ENCODE peak calls at places on chromosomes 1 and 21, in seven cellular contexts. V is right lobe of liver, S is sigmoid colon, F is K562, X is HCT116, P is prostate gland, C is heart left ventricle. U is an unnamed sample. For H3K4me1, the result is how much of the 10 kb centered on the place peaks cover.

GRCh38 chr1:36199934-36200741 is 24.1 kb upstream of the THRAP3 start:
- DNase-seq in V (no peak), S (no peak), F (no peak), X (no peak), P (peak), C (no peak), U (no peak)

GRCh38 chr1:114668784-114669561 is 876 bp downstream of the DENND2C start:
- DNase-seq in V (no peak), S (no peak), F (no peak), X (no peak), P (no peak), C (no peak), U (no peak)

GRCh38 chr1:54745864-54746263 is 18.5 kb downstream of the PARS2 start:
- DNase-seq in V (no peak), S (no peak), F (no peak), X (no peak), P (no peak), C (no peak), U (no peak)

GRCh38 chr1:245051349-245052221 is 103.2 kb upstream of the KIF26B start:
- DNase-seq in V (peak), S (no peak), F (peak), X (no peak), P (no peak), C (peak), U (peak)

GRCh38 chr1:202944438-202944921 is 13.6 kb downstream of the ADIPOR1 start:
- DNase-seq in V (no peak), S (no peak), F (peak), X (no peak), P (no peak), C (no peak), U (no peak)

GRCh38 chr1:234631721-234632125 is 21.7 kb upstream of the IRF2BP2 start:
- DNase-seq in V (no peak), S (no peak), F (no peak), X (no peak), P (no peak), C (no peak), U (no peak)

GRCh38 chr1:29504709-29505410 is 268.5 kb downstream of the PTPRU start:
- DNase-seq in V (no peak), S (no peak), F (no peak), X (no peak), P (no peak), C (no peak), U (no peak)

GRCh38 chr1:77175230-77175844 is 43.9 kb downstream of the PIGK start:
- DNase-seq in V (no peak), S (no peak), F (no peak), X (peak), P (no peak), C (no peak), U (no peak)

GRCh38 chr1:3654549-3655281 is 2.4 kb downstream of the TP73 start:
- DNase-seq in V (peak), S (no peak), F (no peak), X (no peak), P (no peak), C (no peak), U (no peak)

GRCh38 chr1:59666106-59666505 is 148.6 kb upstream of the HOOK1 start:
- DNase-seq in V (no peak), S (no peak), F (no peak), X (no peak), P (no peak), C (no peak), U (no peak)

GRCh38 chr1:239125027-239125426 is 261.3 kb upstream of the CHRM3 start:
- DNase-seq in V (no peak), S (no peak), F (no peak), X (no peak), P (no peak), C (no peak), U (no peak)

GRCh38 chr1:214678386-214678785 is 75.4 kb downstream of the CENPF start:
- DNase-seq in V (no peak), S (no peak), F (no peak), X (no peak), P (no peak), C (no peak), U (no peak)

GRCh38 chr1:209630383-209631219 is 21.6 kb downstream of the LAMB3 start:
- DNase-seq in V (no peak), S (no peak), F (no peak), X (no peak), P (no peak), C (no peak), U (no peak)

GRCh38 chr1:21577324-21577723 is 68.1 kb downstream of the ALPL start:
- DNase-seq in V (no peak), S (no peak), F (no peak), X (no peak), P (no peak), C (no peak), U (no peak)

GRCh38 chr1:198007687-198008627 is 90.8 kb downstream of the LHX9 start:
- DNase-seq in V (no peak), S (no peak), F (no peak), X (no peak), P (no peak), C (no peak), U (no peak)

GRCh38 chr1:183911285-183911684 is 106.4 kb downstream of the RGL1 start:
- DNase-seq in V (no peak), S (no peak), F (no peak), X (no peak), P (no peak), C (no peak), U (no peak)

GRCh38 chr1:109782514-109782913 is 18.8 kb upstream of the EPS8L3 start:
- DNase-seq in V (no peak), S (peak), F (no peak), X (no peak), P (no peak), C (no peak), U (peak)

DNA sequence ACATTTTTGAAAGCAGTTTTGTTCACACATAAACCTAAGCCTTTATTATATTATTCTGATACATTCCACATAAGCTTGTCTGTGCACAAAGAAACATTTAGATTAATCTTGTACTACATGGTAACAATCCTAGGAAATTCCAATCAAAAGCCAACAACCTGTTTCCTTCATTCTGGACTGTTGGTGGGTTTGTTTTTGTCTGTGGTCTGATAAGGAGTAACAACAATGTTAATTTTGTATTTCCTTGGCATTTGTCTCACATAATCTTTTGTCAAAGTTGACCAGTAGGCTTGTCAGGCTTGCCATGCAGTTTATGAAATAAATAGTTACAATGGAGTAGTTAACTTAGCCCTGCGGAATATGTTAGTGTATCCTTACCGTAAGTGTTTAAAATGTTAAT is 183.3 kb downstream of the DHRS3 start:
- DNase-seq in V (no peak), S (no peak), F (peak), X (no peak), P (no peak), C (no peak), U (no peak)
- H3K4me1 ChIP-seq in V (under half), S (half or more), F (half or more), X (half or more), P (under half), C (half or more), U (half or more)

GRCh38 chr1:169892819-169893644 is 664 bp downstream of the SCYL3 start:
- DNase-seq in V (no peak), S (peak), F (no peak), X (no peak), P (peak), C (peak), U (peak)
- TF ChIP-seq POLR2A in V (no peak), S (no peak), F (peak), X (peak), P (no peak), C (no peak), U (peak)

GRCh38 chr21:27759820-27760219 is 792.9 kb upstream of the ADAMTS5 start:
- DNase-seq in V (no peak), S (no peak), F (no peak), X (no peak), P (no peak), C (no peak), U (no peak)

GRCh38 chr21:27759091-27759659 is 792.3 kb upstream of the ADAMTS5 start:
- DNase-seq in V (peak), S (no peak), F (no peak), X (no peak), P (no peak), C (peak), U (peak)

GRCh38 chr21:27761623-27762022 is 794.7 kb upstream of the ADAMTS5 start:
- DNase-seq in V (no peak), S (no peak), F (no peak), X (no peak), P (no peak), C (no peak), U (no peak)

DNA sequence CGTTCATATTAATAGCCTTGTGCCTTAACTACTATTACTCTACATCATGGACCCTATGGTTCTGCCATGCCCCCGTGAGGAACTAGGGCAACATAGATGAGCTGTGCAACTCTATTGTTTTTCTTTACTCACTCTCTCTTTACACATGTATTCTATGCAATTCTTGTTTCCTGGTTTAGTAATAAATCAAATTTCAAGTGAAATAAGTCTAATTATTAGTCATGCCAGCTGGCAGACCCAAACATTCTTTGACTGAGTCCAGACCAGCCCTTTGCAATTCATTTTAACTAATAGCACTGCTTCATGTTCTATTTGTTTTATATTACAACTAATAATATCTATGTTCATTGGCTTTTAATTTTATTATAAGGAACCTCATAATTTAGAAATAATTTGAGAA is 789.3 kb upstream of the ADAMTS5 start:
- DNase-seq in V (no peak), S (no peak), F (no peak), X (no peak), P (no peak), C (no peak), U (no peak)
- H3K4me3 ChIP-seq in V (no peak), S (no peak), F (no peak), X (no peak), P (no peak), C (no peak), U (no peak)

DNA sequence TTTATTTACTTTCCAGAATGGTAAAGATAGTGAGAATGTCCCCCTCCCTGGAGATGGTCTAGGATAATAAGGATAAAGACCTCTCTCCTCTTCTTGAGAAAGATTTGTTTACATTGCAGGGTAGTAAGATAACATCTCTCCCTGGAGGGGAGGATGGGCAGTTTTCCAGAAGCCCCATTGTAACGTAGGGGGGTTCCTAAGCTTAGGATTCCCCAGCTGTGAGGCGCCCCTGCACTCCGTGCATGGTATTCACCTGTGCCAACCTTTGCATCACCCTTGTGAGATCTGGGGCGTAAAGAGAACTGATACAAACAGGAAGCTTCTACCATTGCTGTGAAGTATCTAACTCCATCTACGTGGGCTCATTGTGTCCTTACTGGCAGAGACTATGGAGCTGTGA is 148.7 kb upstream of the DNAH14 start:
- DNase-seq in V (no peak), S (no peak), F (no peak), X (no peak), P (no peak), C (no peak), U (no peak)
- H3K4me1 ChIP-seq in V (under half), S (under half), F (under half), X (under half), P (under half), C (under half), U (under half)

GRCh38 chr1:248857201-248857600 is 1.7 kb downstream of the ZNF692 start:
- DNase-seq in V (no peak), S (no peak), F (no peak), X (no peak), P (no peak), C (no peak), U (peak)

GRCh38 chr1:248857749-248858095 is 1.2 kb downstream of the ZNF692 start:
- DNase-seq in V (no peak), S (no peak), F (no peak), X (no peak), P (no peak), C (no peak), U (no peak)

GRCh38 chr1:248860007-248860406 is 1.1 kb upstream of the ZNF692 start:
- DNase-seq in V (no peak), S (no peak), F (no peak), X (no peak), P (no peak), C (no peak), U (no peak)

GRCh38 chr1:248858891-248859889 is at the start of gene ZNF692:
- DNase-seq in V (peak), S (peak), F (peak), X (peak), P (peak), C (peak), U (peak)

GRCh38 chr1:248858096-248858890 is 592 bp downstream of the ZNF692 start:
- DNase-seq in V (peak), S (peak), F (peak), X (peak), P (peak), C (peak), U (peak)
- TF ChIP-seq POLR2A in V (no peak), S (no peak), F (peak), X (peak), P (peak), C (no peak), U (no peak)

GRCh38 chr1:53732912-53733317 is 6.0 kb downstream of the GLIS1 start:
- DNase-seq in V (no peak), S (no peak), F (no peak), X (no peak), P (no peak), C (no peak), U (no peak)
- H3K4me3 ChIP-seq in V (no peak), S (no peak), F (no peak), X (no peak), P (no peak), C (no peak), U (no peak)

GRCh38 chr1:222734740-222735139 is 2.3 kb upstream of the FAM177B start:
- DNase-seq in V (no peak), S (no peak), F (no peak), X (no peak), P (no peak), C (no peak), U (no peak)
- H3K4me1 ChIP-seq in V (under half), S (under half), F (under half), X (under half), P (under half), C (under half), U (under half)

GRCh38 chr1:218904401-218904800 is 269.3 kb upstream of the LYPLAL1 start:
- DNase-seq in V (no peak), S (no peak), F (no peak), X (no peak), P (no peak), C (no peak), U (no peak)
- TF ChIP-seq POLR2A in V (no peak), S (no peak), F (no peak), X (no peak), P (no peak), C (no peak), U (no peak)

GRCh38 chr1:205530116-205530515 is 25.6 kb downstream of the CDK18 start:
- DNase-seq in V (no peak), S (peak), F (peak), X (no peak), P (no peak), C (no peak), U (no peak)

GRCh38 chr1:205527931-205528330 is 23.5 kb downstream of the CDK18 start:
- DNase-seq in V (no peak), S (no peak), F (no peak), X (no peak), P (no peak), C (no peak), U (no peak)

GRCh38 chr1:205531191-205532025 is 26.9 kb downstream of the CDK18 start:
- DNase-seq in V (no peak), S (peak), F (no peak), X (no peak), P (no peak), C (no peak), U (no peak)

GRCh38 chr1:205528446-205528886 is 24.0 kb downstream of the CDK18 start:
- DNase-seq in V (no peak), S (no peak), F (no peak), X (no peak), P (no peak), C (no peak), U (no peak)

GRCh38 chr1:205528887-205529825 is 24.7 kb downstream of the CDK18 start:
- DNase-seq in V (peak), S (peak), F (peak), X (peak), P (peak), C (peak), U (peak)
- H3K4me3 ChIP-seq in V (no peak), S (peak), F (peak), X (no peak), P (peak), C (peak), U (no peak)

U was measured in thyroid gland.